ENCODE peak calls at places on chromosomes 16 and 17, in nine cellular contexts. W, Z, O, X, N, B, R, A and J are unnamed samples.

GRCh38 chr17:47733047-47733413 is at the start of gene TBX21:
- DNase-seq in W (peak; percentile 79), Z (no peak), O (peak; percentile 63), X (peak; percentile 56), N (peak; percentile 47), B (peak; percentile 88), R (peak; percentile 32), A (peak; percentile 64), J (no peak)

GRCh38 chr17:56737741-56738161 is 96.0 kb downstream of the C17orf67 start:
- DNase-seq in W (no peak), Z (no peak), O (no peak), X (peak; percentile 43), N (peak; percentile 78), B (no peak), R (no peak), A (no peak), J (peak; percentile 38)

GRCh38 chr16:57534881-57535658 is 1.3 kb downstream of the CCDC102A start:
- DNase-seq in W (no peak), Z (no peak), O (peak; percentile 37), X (peak; percentile 12), N (no peak), B (no peak), R (no peak), A (no peak), J (no peak)

GRCh38 chr17:36525113-36525512 is 9.6 kb downstream of the MYO19 start:
- DNase-seq in W (no peak), Z (no peak), O (peak; percentile 19), X (peak; percentile 36), N (peak; percentile 33), B (no peak), R (no peak), A (no peak), J (no peak)

GRCh38 chr17:81086789-81087551 is 52.0 kb downstream of the BAIAP2 start:
- DNase-seq in W (no peak), Z (no peak), O (no peak), X (no peak), N (no peak), B (no peak), R (no peak), A (no peak), J (no peak)

GRCh38 chr16:73095885-73096341 is 48.0 kb upstream of the ZFHX3 start:
- DNase-seq in W (peak; percentile 20), Z (no peak), O (peak; percentile 73), X (peak; percentile 4), N (no peak), B (no peak), R (no peak), A (peak; percentile 52), J (no peak)

GRCh38 chr17:75151893-75152292 is 2.4 kb downstream of the JPT1 start:
- DNase-seq in W (no peak), Z (no peak), O (no peak), X (no peak), N (no peak), B (no peak), R (no peak), A (no peak), J (no peak)

GRCh38 chr17:44749076-44750020 is 9.4 kb upstream of the ADAM11 start:
- DNase-seq in W (no peak), Z (no peak), O (no peak), X (no peak), N (no peak), B (no peak), R (no peak), A (no peak), J (no peak)

GRCh38 chr16:9050102-9050830 is 41.2 kb upstream of the HAPSTR1 start:
- DNase-seq in W (peak; percentile 84), Z (no peak), O (no peak), X (peak; percentile 26), N (no peak), B (peak; percentile 1), R (no peak), A (no peak), J (no peak)

GRCh38 chr16:4792951-4793513 is 2.1 kb upstream of the SMIM22 start:
- DNase-seq in W (no peak), Z (no peak), O (no peak), X (no peak), N (no peak), B (no peak), R (no peak), A (no peak), J (no peak)

GRCh38 chr16:2480948-2481347 is 6.0 kb downstream of the TBC1D24 start:
- DNase-seq in W (no peak), Z (no peak), O (no peak), X (no peak), N (no peak), B (no peak), R (no peak), A (no peak), J (no peak)

GRCh38 chr17:6496116-6496481 is 51.8 kb downstream of the PIMREG start:
- DNase-seq in W (peak; percentile 77), Z (no peak), O (no peak), X (no peak), N (no peak), B (no peak), R (no peak), A (no peak), J (no peak)

GRCh38 chr17:12631076-12631475 is 34.6 kb upstream of the MYOCD start:
- DNase-seq in W (no peak), Z (no peak), O (no peak), X (peak; percentile 12), N (no peak), B (no peak), R (no peak), A (no peak), J (no peak)

GRCh38 chr16:28136751-28137434 is 73.4 kb upstream of the GSG1L start:
- DNase-seq in W (no peak), Z (no peak), O (no peak), X (no peak), N (no peak), B (peak; percentile 17), R (no peak), A (no peak), J (no peak)

GRCh38 chr17:37062036-37062435 is 113.3 kb downstream of the AATF start:
- DNase-seq in W (no peak), Z (no peak), O (no peak), X (no peak), N (no peak), B (no peak), R (no peak), A (no peak), J (no peak)

GRCh38 chr16:30621765-30622164 is 11.6 kb upstream of the ZNF689 start:
- DNase-seq in W (no peak), Z (peak; percentile 64), O (no peak), X (peak; percentile 60), N (peak; percentile 41), B (no peak), R (no peak), A (no peak), J (peak; percentile 75)

GRCh38 chr16:19396555-19397011 is 21.1 kb upstream of the TMC5 start:
- DNase-seq in W (no peak), Z (no peak), O (no peak), X (no peak), N (no peak), B (no peak), R (no peak), A (peak; percentile 83), J (no peak)

GRCh38 chr16:70512456-70512855 is 10.9 kb downstream of the COG4 start:
- DNase-seq in W (no peak), Z (no peak), O (no peak), X (peak; percentile 78), N (peak; percentile 79), B (no peak), R (no peak), A (no peak), J (peak; percentile 27)

GRCh38 chr17:31754239-31754945 is 104.7 kb downstream of the COPRS start:
- DNase-seq in W (no peak), Z (no peak), O (no peak), X (peak; percentile 79), N (peak; percentile 97), B (no peak), R (no peak), A (no peak), J (peak; percentile 63)

GRCh38 chr17:13940858-13941665 is 128.2 kb upstream of the COX10 start:
- DNase-seq in W (no peak), Z (no peak), O (no peak), X (peak; percentile 79), N (peak; percentile 80), B (no peak), R (no peak), A (no peak), J (no peak)

GRCh38 chr17:60372790-60373483 is 19.0 kb downstream of the USP32 start:
- DNase-seq in W (no peak), Z (no peak), O (no peak), X (peak; percentile 87), N (peak; percentile 81), B (no peak), R (no peak), A (no peak), J (no peak)

GRCh38 chr16:57889960-57890751 is 80.8 kb downstream of the CNGB1 start:
- DNase-seq in W (no peak), Z (peak; percentile 28), O (no peak), X (peak; percentile 69), N (peak; percentile 51), B (no peak), R (no peak), A (no peak), J (peak; percentile 29)

GRCh38 chr16:31513126-31513525 is 4.9 kb upstream of the RUSF1 start:
- DNase-seq in W (no peak), Z (no peak), O (no peak), X (peak; percentile 75), N (peak; percentile 91), B (no peak), R (no peak), A (no peak), J (peak; percentile 49)

GRCh38 chr16:8678068-8678927 is 3.9 kb downstream of the ABAT start:
- DNase-seq in W (no peak), Z (no peak), O (no peak), X (peak; percentile 84), N (peak; percentile 30), B (no peak), R (no peak), A (no peak), J (peak; percentile 21)

GRCh38 chr16:47019563-47019962 is 46.1 kb upstream of the DNAJA2 start:
- DNase-seq in W (no peak), Z (no peak), O (no peak), X (peak; percentile 31), N (no peak), B (no peak), R (no peak), A (no peak), J (no peak)

GRCh38 chr16:88853336-88853941 is 3.3 kb downstream of the GALNS start:
- DNase-seq in W (no peak), Z (no peak), O (no peak), X (no peak), N (no peak), B (no peak), R (peak; percentile 7), A (no peak), J (no peak)

GRCh38 chr17:72529386-72529785 is 408.6 kb downstream of the SOX9 start:
- DNase-seq in W (no peak), Z (no peak), O (no peak), X (no peak), N (no peak), B (no peak), R (no peak), A (peak; percentile 84), J (no peak)

GRCh38 chr16:71348262-71349085 is 10.0 kb upstream of the CALB2 start:
- DNase-seq in W (no peak), Z (no peak), O (peak; percentile 30), X (no peak), N (no peak), B (no peak), R (no peak), A (no peak), J (no peak)

GRCh38 chr17:34434065-34434464 is 71.0 kb upstream of the CCL1 start:
- DNase-seq in W (no peak), Z (no peak), O (no peak), X (no peak), N (no peak), B (no peak), R (no peak), A (no peak), J (no peak)

GRCh38 chr16:62794724-62795123 is 758.5 kb upstream of the CDH8 start:
- DNase-seq in W (no peak), Z (no peak), O (no peak), X (no peak), N (no peak), B (no peak), R (no peak), A (no peak), J (no peak)

GRCh38 chr17:17801800-17802481 is 34.8 kb downstream of the SREBF1 start:
- DNase-seq in W (no peak), Z (no peak), O (no peak), X (no peak), N (no peak), B (no peak), R (no peak), A (no peak), J (no peak)